ENCODE peak calls at places on chromosome 10, in eight cellular contexts. One of them, this sample, is unnamed.

GRCh38 chr10:72886596-72887522 is 6.7 kb upstream of the OIT3 start:
- DNase-seq in NCI-H1092 treated with DMSO at 0.1 percent for 48 hours: no peak
- DNase-seq in hepatic stellate cell: no peak
- DNase-seq in astrocyte: no peak
- DNase-seq in stimulated activated CD4-positive, alpha-beta T cell treated with anti-CD3 and anti-CD28 coated beads, Interleukin-2, amount 100 ng/mL, for 24 hours: peak
- DNase-seq in astrocyte of the spinal cord: no peak
- DNase-seq in GM04503: no peak
- DNase-seq in posterior vena cava: no peak
- DNase-seq in this sample: no peak

GRCh38 chr10:7507887-7508726 is 97.3 kb upstream of the SFMBT2 start:
- DNase-seq in NCI-H1092 treated with DMSO at 0.1 percent for 48 hours: no peak
- DNase-seq in hepatic stellate cell: no peak
- DNase-seq in astrocyte: no peak
- DNase-seq in stimulated activated CD4-positive, alpha-beta T cell treated with anti-CD3 and anti-CD28 coated beads, Interleukin-2, amount 100 ng/mL, for 24 hours: peak
- DNase-seq in astrocyte of the spinal cord: no peak
- DNase-seq in GM04503: no peak
- DNase-seq in posterior vena cava: no peak
- DNase-seq in this sample: no peak

GRCh38 chr10:87544750-87545149 is 40.1 kb downstream of the MINPP1 start:
- DNase-seq in NCI-H1092 treated with DMSO at 0.1 percent for 48 hours: no peak
- DNase-seq in hepatic stellate cell: no peak
- DNase-seq in astrocyte: peak
- DNase-seq in stimulated activated CD4-positive, alpha-beta T cell treated with anti-CD3 and anti-CD28 coated beads, Interleukin-2, amount 100 ng/mL, for 24 hours: no peak
- DNase-seq in astrocyte of the spinal cord: no peak
- DNase-seq in GM04503: no peak
- DNase-seq in posterior vena cava: no peak
- DNase-seq in this sample: no peak

GRCh38 chr10:10824611-10825148 is 193.0 kb upstream of the CELF2 start:
- DNase-seq in NCI-H1092 treated with DMSO at 0.1 percent for 48 hours: no peak
- DNase-seq in hepatic stellate cell: no peak
- DNase-seq in astrocyte: peak
- DNase-seq in stimulated activated CD4-positive, alpha-beta T cell treated with anti-CD3 and anti-CD28 coated beads, Interleukin-2, amount 100 ng/mL, for 24 hours: no peak
- DNase-seq in astrocyte of the spinal cord: peak
- DNase-seq in GM04503: peak
- DNase-seq in posterior vena cava: peak
- DNase-seq in this sample: peak

GRCh38 chr10:6473430-6473829 is 106.6 kb downstream of the PRKCQ start:
- DNase-seq in NCI-H1092 treated with DMSO at 0.1 percent for 48 hours: no peak
- DNase-seq in hepatic stellate cell: no peak
- DNase-seq in astrocyte: no peak
- DNase-seq in stimulated activated CD4-positive, alpha-beta T cell treated with anti-CD3 and anti-CD28 coated beads, Interleukin-2, amount 100 ng/mL, for 24 hours: peak
- DNase-seq in astrocyte of the spinal cord: no peak
- DNase-seq in GM04503: no peak
- DNase-seq in posterior vena cava: no peak
- DNase-seq in this sample: no peak

GRCh38 chr10:92238586-92239098 is 52.2 kb downstream of the CPEB3 start:
- DNase-seq in NCI-H1092 treated with DMSO at 0.1 percent for 48 hours: no peak
- DNase-seq in hepatic stellate cell: peak
- DNase-seq in astrocyte: peak
- DNase-seq in stimulated activated CD4-positive, alpha-beta T cell treated with anti-CD3 and anti-CD28 coated beads, Interleukin-2, amount 100 ng/mL, for 24 hours: no peak
- DNase-seq in astrocyte of the spinal cord: peak
- DNase-seq in GM04503: no peak
- DNase-seq in posterior vena cava: no peak
- DNase-seq in this sample: no peak

GRCh38 chr10:108496131-108496530 is 1331.6 kb upstream of the SORCS1 start:
- DNase-seq in NCI-H1092 treated with DMSO at 0.1 percent for 48 hours: no peak
- DNase-seq in hepatic stellate cell: no peak
- DNase-seq in astrocyte: peak
- DNase-seq in stimulated activated CD4-positive, alpha-beta T cell treated with anti-CD3 and anti-CD28 coated beads, Interleukin-2, amount 100 ng/mL, for 24 hours: no peak
- DNase-seq in astrocyte of the spinal cord: no peak
- DNase-seq in GM04503: peak
- DNase-seq in posterior vena cava: no peak
- DNase-seq in this sample: peak

GRCh38 chr10:86876748-86877147 is 80.7 kb downstream of the MMRN2 start:
- DNase-seq in NCI-H1092 treated with DMSO at 0.1 percent for 48 hours: no peak
- DNase-seq in hepatic stellate cell: peak
- DNase-seq in astrocyte: no peak
- DNase-seq in stimulated activated CD4-positive, alpha-beta T cell treated with anti-CD3 and anti-CD28 coated beads, Interleukin-2, amount 100 ng/mL, for 24 hours: no peak
- DNase-seq in astrocyte of the spinal cord: no peak
- DNase-seq in GM04503: no peak
- DNase-seq in posterior vena cava: no peak
- DNase-seq in this sample: peak

GRCh38 chr10:68560201-68560915 is at the start of gene TET1:
- DNase-seq in NCI-H1092 treated with DMSO at 0.1 percent for 48 hours: peak
- DNase-seq in hepatic stellate cell: peak
- DNase-seq in astrocyte: peak
- DNase-seq in stimulated activated CD4-positive, alpha-beta T cell treated with anti-CD3 and anti-CD28 coated beads, Interleukin-2, amount 100 ng/mL, for 24 hours: peak
- DNase-seq in astrocyte of the spinal cord: no peak
- DNase-seq in GM04503: no peak
- DNase-seq in posterior vena cava: no peak
- DNase-seq in this sample: no peak

GRCh38 chr10:126433351-126433750 is 45.1 kb upstream of the ADAM12 start:
- DNase-seq in NCI-H1092 treated with DMSO at 0.1 percent for 48 hours: no peak
- DNase-seq in hepatic stellate cell: no peak
- DNase-seq in astrocyte: peak
- DNase-seq in stimulated activated CD4-positive, alpha-beta T cell treated with anti-CD3 and anti-CD28 coated beads, Interleukin-2, amount 100 ng/mL, for 24 hours: no peak
- DNase-seq in astrocyte of the spinal cord: peak
- DNase-seq in GM04503: no peak
- DNase-seq in posterior vena cava: no peak
- DNase-seq in this sample: no peak

GRCh38 chr10:127797339-127797738 is 60.4 kb downstream of the FOXI2 start:
- DNase-seq in NCI-H1092 treated with DMSO at 0.1 percent for 48 hours: no peak
- DNase-seq in hepatic stellate cell: peak
- DNase-seq in astrocyte: no peak
- DNase-seq in stimulated activated CD4-positive, alpha-beta T cell treated with anti-CD3 and anti-CD28 coated beads, Interleukin-2, amount 100 ng/mL, for 24 hours: no peak
- DNase-seq in astrocyte of the spinal cord: peak
- DNase-seq in GM04503: no peak
- DNase-seq in posterior vena cava: no peak
- DNase-seq in this sample: no peak

GRCh38 chr10:102408081-102408727 is 10.4 kb downstream of the PSD start:
- DNase-seq in NCI-H1092 treated with DMSO at 0.1 percent for 48 hours: no peak
- DNase-seq in hepatic stellate cell: no peak
- DNase-seq in astrocyte: no peak
- DNase-seq in stimulated activated CD4-positive, alpha-beta T cell treated with anti-CD3 and anti-CD28 coated beads, Interleukin-2, amount 100 ng/mL, for 24 hours: no peak
- DNase-seq in astrocyte of the spinal cord: no peak
- DNase-seq in GM04503: no peak
- DNase-seq in posterior vena cava: no peak
- DNase-seq in this sample: no peak

GRCh38 chr10:69232736-69233135 is 12.6 kb downstream of the HKDC1 start:
- DNase-seq in NCI-H1092 treated with DMSO at 0.1 percent for 48 hours: no peak
- DNase-seq in hepatic stellate cell: no peak
- DNase-seq in astrocyte: no peak
- DNase-seq in stimulated activated CD4-positive, alpha-beta T cell treated with anti-CD3 and anti-CD28 coated beads, Interleukin-2, amount 100 ng/mL, for 24 hours: no peak
- DNase-seq in astrocyte of the spinal cord: no peak
- DNase-seq in GM04503: no peak
- DNase-seq in posterior vena cava: no peak
- DNase-seq in this sample: no peak

GRCh38 chr10:97713828-97714400 is 384 bp downstream of the MARVELD1 start:
- DNase-seq in NCI-H1092 treated with DMSO at 0.1 percent for 48 hours: peak
- DNase-seq in hepatic stellate cell: peak
- DNase-seq in astrocyte: peak
- DNase-seq in stimulated activated CD4-positive, alpha-beta T cell treated with anti-CD3 and anti-CD28 coated beads, Interleukin-2, amount 100 ng/mL, for 24 hours: peak
- DNase-seq in astrocyte of the spinal cord: peak
- DNase-seq in GM04503: no peak
- DNase-seq in posterior vena cava: peak
- DNase-seq in this sample: no peak

GRCh38 chr10:79178614-79179403 is 110.0 kb downstream of the ZMIZ1 start:
- DNase-seq in NCI-H1092 treated with DMSO at 0.1 percent for 48 hours: peak
- DNase-seq in hepatic stellate cell: peak
- DNase-seq in astrocyte: peak
- DNase-seq in stimulated activated CD4-positive, alpha-beta T cell treated with anti-CD3 and anti-CD28 coated beads, Interleukin-2, amount 100 ng/mL, for 24 hours: no peak
- DNase-seq in astrocyte of the spinal cord: peak
- DNase-seq in GM04503: no peak
- DNase-seq in posterior vena cava: no peak
- DNase-seq in this sample: no peak

GRCh38 chr10:21273400-21273968 is 252.0 kb downstream of the SKIDA1 start:
- DNase-seq in NCI-H1092 treated with DMSO at 0.1 percent for 48 hours: no peak
- DNase-seq in hepatic stellate cell: no peak
- DNase-seq in astrocyte: no peak
- DNase-seq in stimulated activated CD4-positive, alpha-beta T cell treated with anti-CD3 and anti-CD28 coated beads, Interleukin-2, amount 100 ng/mL, for 24 hours: no peak
- DNase-seq in astrocyte of the spinal cord: no peak
- DNase-seq in GM04503: no peak
- DNase-seq in posterior vena cava: no peak
- DNase-seq in this sample: no peak

GRCh38 chr10:93876391-93876790 is 17.4 kb upstream of the SLC35G1 start:
- DNase-seq in NCI-H1092 treated with DMSO at 0.1 percent for 48 hours: no peak
- DNase-seq in hepatic stellate cell: no peak
- DNase-seq in astrocyte: peak
- DNase-seq in stimulated activated CD4-positive, alpha-beta T cell treated with anti-CD3 and anti-CD28 coated beads, Interleukin-2, amount 100 ng/mL, for 24 hours: no peak
- DNase-seq in astrocyte of the spinal cord: no peak
- DNase-seq in GM04503: no peak
- DNase-seq in posterior vena cava: no peak
- DNase-seq in this sample: peak

GRCh38 chr10:24209421-24209770 is 458 bp downstream of the KIAA1217 start:
- DNase-seq in NCI-H1092 treated with DMSO at 0.1 percent for 48 hours: no peak
- DNase-seq in hepatic stellate cell: peak
- DNase-seq in astrocyte: peak
- DNase-seq in stimulated activated CD4-positive, alpha-beta T cell treated with anti-CD3 and anti-CD28 coated beads, Interleukin-2, amount 100 ng/mL, for 24 hours: peak
- DNase-seq in astrocyte of the spinal cord: no peak
- DNase-seq in GM04503: no peak
- DNase-seq in posterior vena cava: no peak
- DNase-seq in this sample: no peak

This sample was measured in AG04449.